ENCODE peak calls at places on chromosomes 5 and 9, in six cellular contexts. W, M, X, G, H and O are unnamed samples.
A peak's percentile ranks its signal among the peaks of the same experiment; 100 is the strongest.

GRCh38 chr9:136078025-136078424 is 17.1 kb downstream of the NACC2 start:
- DNase-seq in W (no peak), M (no peak), X (no peak), G (no peak), H (no peak), O (no peak)

GRCh38 chr5:130549884-130550552 is 615.0 kb downstream of the HINT1 start:
- DNase-seq in H (no peak), M (no peak), W (peak; percentile 83), G (no peak), X (no peak), O (peak; percentile 94)

GRCh38 chr5:79611046-79611829 is 1.0 kb upstream of the TENT2 start:
- DNase-seq in M (no peak), H (no peak), G (no peak), X (no peak), W (no peak), O (no peak)

GRCh38 chr9:132059351-132059750 is 20.3 kb downstream of the MED27 start:
- DNase-seq in W (no peak), M (no peak), X (no peak), G (no peak), H (no peak), O (no peak)

GRCh38 chr5:86679529-86679928 is 61.8 kb downstream of the COX7C start:
- DNase-seq in H (peak; percentile 11), M (no peak), G (no peak), W (peak; percentile 88), X (no peak), O (peak; percentile 53)

GRCh38 chr9:124280176-124280691 is 22.5 kb downstream of the NEK6 start:
- DNase-seq in H (no peak), W (peak; percentile 89), X (peak; percentile 66), G (no peak), M (no peak), O (peak; percentile 44)

GRCh38 chr5:154277499-154277898 is 87.0 kb downstream of the GALNT10 start:
- DNase-seq in M (no peak), G (no peak), X (no peak), H (no peak), W (no peak), O (no peak)

GRCh38 chr5:172348084-172348483 is 64.5 kb upstream of the UBTD2 start:
- DNase-seq in W (no peak), H (no peak), X (no peak), G (no peak), M (no peak), O (no peak)

GRCh38 chr5:1708592-1709141 is 91.0 kb downstream of the MRPL36 start:
- DNase-seq in G (no peak), M (no peak), X (no peak), W (no peak), H (no peak), O (no peak)

GRCh38 chr9:12813960-12814876 is 39.4 kb downstream of the LURAP1L start:
- DNase-seq in W (peak; percentile 99), X (peak; percentile 14), H (peak; percentile 82), M (no peak), G (no peak), O (peak; percentile 97)

GRCh38 chr9:116318463-116319271 is 165.1 kb downstream of the PAPPA start:
- DNase-seq in W (peak; percentile 77), M (no peak), G (no peak), H (no peak), X (peak; percentile 78), O (no peak)

GRCh38 chr9:90893706-90894105 is 92.1 kb downstream of the SYK start:
- DNase-seq in X (no peak), W (no peak), G (no peak), H (no peak), M (no peak), O (no peak)

GRCh38 chr5:138972836-138973235 is 97.7 kb upstream of the LRRTM2 start:
- DNase-seq in M (no peak), G (no peak), W (no peak), X (no peak), H (no peak), O (no peak)

GRCh38 chr9:101514056-101514455 is 19.6 kb upstream of the RNF20 start:
- DNase-seq in H (no peak), M (no peak), X (no peak), W (peak; percentile 69), G (no peak), O (peak; percentile 36)

GRCh38 chr9:16385590-16386578 is 484.6 kb downstream of the BNC2 start:
- DNase-seq in M (no peak), W (peak; percentile 77), H (no peak), X (no peak), G (no peak), O (peak; percentile 78)

GRCh38 chr9:26169684-26170083 is 491.4 kb upstream of the TUSC1 start:
- DNase-seq in W (no peak), X (no peak), G (no peak), H (no peak), M (no peak), O (peak; percentile 34)

GRCh38 chr9:126207256-126207655 is 119.4 kb upstream of the MVB12B start:
- DNase-seq in G (no peak), H (no peak), M (no peak), X (no peak), W (no peak), O (no peak)

GRCh38 chr9:79817469-79818004 is 245.8 kb downstream of the TLE4 start:
- DNase-seq in G (peak; percentile 24), W (peak; percentile 26), M (no peak), H (no peak), X (no peak), O (peak; percentile 32)

GRCh38 chr5:107736608-107737007 is 65.9 kb upstream of the EFNA5 start:
- DNase-seq in G (no peak), M (no peak), W (peak; percentile 50), X (no peak), H (no peak), O (peak; percentile 50)

GRCh38 chr9:108058137-108058779 is 568.7 kb upstream of the KLF4 start:
- DNase-seq in H (no peak), W (no peak), G (no peak), X (no peak), M (no peak), O (no peak)